ENCODE peak calls at places on chromosomes 7 and 10, in six cellular contexts. G is HL-60, V is sigmoid colon, C is HCT116, I is upper lobe of left lung, U is stomach. M is an unnamed sample.

GRCh38 chr7:44282601-44283171 is 42.7 kb downstream of the CAMK2B start:
- DNase-seq in I (peak), G (no peak), V (peak), U (no peak), C (no peak), M (no peak)

GRCh38 chr7:103857435-103857834 is 132.0 kb downstream of the RELN start:
- DNase-seq in I (no peak), V (no peak), G (no peak), U (no peak), C (no peak), M (no peak)

GRCh38 chr7:16271990-16272665 is 149.2 kb downstream of the CRPPA start:
- DNase-seq in V (no peak), I (no peak), C (peak), G (no peak), U (no peak), M (no peak)

GRCh38 chr10:3782456-3783312 is 2.3 kb downstream of the KLF6 start:
- DNase-seq in C (no peak), G (peak), I (peak), U (peak), V (peak), M (no peak)

GRCh38 chr7:30894866-30895408 is 16.7 kb upstream of the AQP1 start:
- DNase-seq in C (no peak), I (no peak), V (no peak), U (no peak), G (no peak), M (no peak)

GRCh38 chr10:107085661-107086525 is 78.6 kb downstream of the SORCS1 start:
- DNase-seq in V (no peak), C (no peak), I (no peak), G (no peak), U (no peak), M (no peak)

GRCh38 chr10:21165489-21165888 is 268.4 kb upstream of the NEBL start:
- DNase-seq in G (no peak), U (no peak), I (no peak), C (no peak), V (no peak), M (no peak)

GRCh38 chr7:91082854-91083495 is 181.3 kb upstream of the FZD1 start:
- DNase-seq in I (no peak), U (no peak), V (no peak), C (no peak), G (no peak), M (no peak)

GRCh38 chr7:5689716-5690115 is 91.7 kb downstream of the RNF216 start:
- DNase-seq in V (no peak), I (no peak), G (no peak), C (no peak), U (no peak), M (no peak)

GRCh38 chr10:112461029-112461887 is 14.2 kb downstream of the VTI1A start:
- DNase-seq in I (no peak), C (peak), U (no peak), V (no peak), G (no peak), M (no peak)

GRCh38 chr10:84537447-84537931 is 209.1 kb downstream of the CCSER2 start:
- DNase-seq in I (peak), V (no peak), U (peak), G (peak), C (peak), M (no peak)

DNA sequence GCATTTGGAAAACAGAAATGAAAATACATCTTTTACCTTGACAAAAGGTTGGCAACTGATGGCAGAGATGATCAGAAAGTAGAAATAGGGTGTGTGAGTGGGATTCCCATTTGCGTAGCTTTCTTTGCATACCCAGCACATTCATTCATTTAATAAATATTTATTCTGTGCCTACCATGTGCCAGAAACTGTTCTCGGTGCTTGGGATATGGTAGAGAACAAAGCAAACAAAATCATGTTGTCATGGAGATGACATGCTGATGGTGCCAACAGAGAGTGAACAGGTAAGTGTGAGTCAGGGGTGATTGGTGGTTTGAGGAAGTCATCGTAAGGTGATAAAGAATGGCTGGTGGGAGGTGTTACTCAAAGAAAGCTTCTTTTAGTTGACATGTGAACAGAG is 45.4 kb downstream of the CACNB2 start:
- DNase-seq in V (no peak), I (no peak), U (no peak), C (no peak), G (no peak), M (no peak)
- TF ChIP-seq POLR2AphosphoS5 in V (no peak), I (no peak), U (peak), C (no peak), G (no peak), M (no peak)

GRCh38 chr10:108775911-108776475 is 1147.3 kb downstream of the XPNPEP1 start:
- DNase-seq in I (no peak), G (no peak), C (no peak), U (no peak), V (no peak), M (no peak)
- TF ChIP-seq POLR2AphosphoS5 in I (no peak), G (no peak), C (no peak), U (no peak), V (no peak), M (no peak)

DNA sequence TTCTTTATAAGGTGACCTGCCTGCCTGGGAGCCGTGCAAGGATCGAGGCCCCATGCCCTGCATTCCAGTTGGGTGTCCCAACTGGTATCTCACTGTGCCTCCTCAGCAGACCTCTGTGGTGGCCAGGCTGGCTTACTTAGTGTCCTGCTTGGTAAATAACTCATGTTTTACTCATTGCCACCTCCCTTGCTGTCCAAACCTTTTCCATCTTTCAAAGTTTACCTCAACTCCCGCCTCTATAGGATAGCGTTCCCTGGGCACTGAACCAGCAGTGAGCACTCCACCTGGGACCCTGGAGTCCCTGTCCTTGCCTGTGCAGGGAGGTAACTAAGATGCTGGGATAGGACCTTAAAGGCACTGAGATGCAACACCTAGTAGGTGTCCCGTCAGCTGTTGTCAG is 33.6 kb downstream of the SLC18A2 start:
- DNase-seq in I (no peak), G (no peak), V (no peak), C (no peak), U (no peak), M (no peak)
- TF ChIP-seq POLR2AphosphoS5 in I (no peak), G (peak), V (no peak), C (no peak), U (no peak), M (no peak)

GRCh38 chr10:103870503-103870902 is 15.1 kb upstream of the SH3PXD2A start:
- DNase-seq in V (no peak), U (no peak), I (no peak), G (no peak), C (no peak), M (peak)
- TF ChIP-seq POLR2AphosphoS5 in V (no peak), U (no peak), I (no peak), G (no peak), C (no peak), M (no peak)

GRCh38 chr10:123043409-123043925 is 34.7 kb downstream of the ACADSB start:
- DNase-seq in G (peak), V (no peak), I (no peak), U (peak), C (peak), M (no peak)
- TF ChIP-seq POLR2AphosphoS5 in G (no peak), V (no peak), I (no peak), U (no peak), C (no peak), M (no peak)

GRCh38 chr7:117907058-117907633 is 33.9 kb upstream of the CTTNBP2 start:
- DNase-seq in G (no peak), I (no peak), V (no peak), C (no peak), U (no peak), M (no peak)

GRCh38 chr7:117901089-117901797 is 28.0 kb upstream of the CTTNBP2 start:
- DNase-seq in V (no peak), C (no peak), I (no peak), U (no peak), G (no peak), M (no peak)

GRCh38 chr7:117908031-117908795 is 35.0 kb upstream of the CTTNBP2 start:
- DNase-seq in I (no peak), U (no peak), C (no peak), V (no peak), G (no peak), M (no peak)

DNA sequence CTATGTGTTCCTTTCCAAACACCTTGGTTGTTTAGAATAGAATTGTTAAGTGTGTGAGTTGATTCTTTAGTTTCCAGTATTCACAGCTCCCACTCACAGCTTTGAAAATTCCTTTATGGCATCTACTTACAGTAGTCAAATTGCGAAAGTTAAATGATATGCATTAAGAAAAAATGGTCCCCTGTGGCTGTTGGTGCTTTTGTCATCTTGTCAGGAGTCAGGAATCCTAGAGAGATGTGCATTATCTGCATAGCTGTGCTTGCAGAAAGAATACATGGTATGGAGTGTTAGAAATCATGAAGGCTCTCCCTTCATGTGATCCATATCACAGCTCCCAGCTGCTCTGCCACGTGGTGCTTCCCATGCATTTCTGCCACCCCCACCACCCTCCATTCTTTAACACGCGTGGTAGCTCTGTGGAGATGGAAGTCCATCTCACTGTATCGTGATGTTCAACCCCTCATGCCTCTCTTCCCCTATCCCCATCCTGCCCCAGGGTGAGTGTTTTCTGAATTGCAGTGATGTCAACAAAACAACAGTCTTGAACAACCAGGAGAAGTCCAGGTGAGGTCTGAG is 29.2 kb upstream of the CTTNBP2 start:
- DNase-seq in I (no peak), U (no peak), G (no peak), C (no peak), V (no peak), M (no peak)
- TF ChIP-seq POLR2AphosphoS5 in I (no peak), U (no peak), G (no peak), C (no peak), V (no peak), M (no peak)

GRCh38 chr10:130177250-130177649 is 41.1 kb downstream of the GLRX3 start:
- DNase-seq in G (no peak), U (no peak), I (no peak), V (no peak), C (no peak), M (no peak)
- TF ChIP-seq POLR2AphosphoS5 in G (no peak), U (no peak), I (no peak), V (no peak), C (no peak), M (no peak)

GRCh38 chr10:89478739-89479116 is 56.7 kb downstream of the SLC16A12 start:
- DNase-seq in G (no peak), U (no peak), I (no peak), V (no peak), C (no peak), M (no peak)

GRCh38 chr10:89480047-89480446 is 55.3 kb downstream of the SLC16A12 start:
- DNase-seq in V (no peak), U (no peak), C (no peak), G (no peak), I (no peak), M (no peak)

GRCh38 chr10:89478085-89478738 is 57.2 kb downstream of the SLC16A12 start:
- DNase-seq in C (no peak), I (no peak), U (no peak), G (no peak), V (no peak), M (no peak)

GRCh38 chr10:89479255-89479654 is 56.1 kb downstream of the SLC16A12 start:
- DNase-seq in V (no peak), C (no peak), G (no peak), I (no peak), U (no peak), M (no peak)

DNA sequence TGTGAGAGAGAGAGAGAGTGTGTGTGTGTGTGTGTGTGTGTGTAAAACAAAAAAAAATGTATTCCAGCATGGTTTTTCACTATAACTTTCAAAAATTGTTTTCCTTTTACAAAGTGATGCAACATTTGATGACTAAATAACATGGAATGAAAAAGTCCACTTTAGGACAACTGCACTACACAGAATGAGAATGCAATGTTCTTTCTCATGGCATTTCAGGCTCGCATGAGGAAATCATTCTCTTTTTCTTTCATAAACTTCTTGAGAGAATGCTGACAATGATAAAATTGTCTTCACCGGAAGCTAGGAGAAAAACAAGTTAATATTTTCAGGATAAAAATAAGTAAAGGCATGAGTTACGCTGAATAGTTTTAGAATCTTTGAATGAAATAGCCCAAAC is 53.7 kb downstream of the SLC16A12 start:
- DNase-seq in I (no peak), V (no peak), U (no peak), G (no peak), C (no peak), M (no peak)
- TF ChIP-seq POLR2AphosphoS5 in I (peak), V (peak), U (peak), G (no peak), C (no peak), M (peak)

M was measured in breast epithelium.